ENCODE peak calls at places on chromosomes 13 and 19, in ten cellular contexts. W is GM06990, B is H1, K is thyroid gland, M is kidney, H is lung, O is bronchial epithelial cell, I is ascending aorta, V is colonic mucosa, C is esophagus squamous epithelium. X is an unnamed sample.

GRCh38 chr19:1883784-1884183 is 1.5 kb downstream of the ABHD17A start:
- DNase-seq in O (no peak), I (no peak), V (no peak), W (no peak), H (no peak), K (no peak), M (no peak), B (no peak), C (no peak), X (no peak)

GRCh38 chr19:42270346-42271044 is 1.4 kb downstream of the CIC start:
- DNase-seq in V (peak), B (no peak), M (peak), K (peak), W (peak), O (peak), I (peak), C (no peak), H (no peak), X (peak)

GRCh38 chr19:48466571-48467325 is 2.4 kb upstream of the CYTH2 start:
- DNase-seq in M (no peak), K (no peak), C (no peak), I (no peak), W (no peak), O (peak), B (no peak), V (no peak), H (no peak), X (peak)

GRCh38 chr13:60043262-60043661 is 120.5 kb downstream of the DIAPH3 start:
- DNase-seq in O (no peak), I (no peak), W (no peak), K (no peak), B (no peak), C (no peak), M (no peak), H (no peak), V (no peak), X (peak)

GRCh38 chr13:43377149-43377548 is 353.8 kb downstream of the DNAJC15 start:
- DNase-seq in C (no peak), K (no peak), B (no peak), W (no peak), H (no peak), M (no peak), V (no peak), O (no peak), I (no peak), X (peak)

GRCh38 chr13:112225429-112226090 is 150.6 kb upstream of the SPACA7 start:
- DNase-seq in K (no peak), M (no peak), I (no peak), B (no peak), V (no peak), H (no peak), O (no peak), C (no peak), W (no peak), X (no peak)

GRCh38 chr13:30690282-30691188 is 44.8 kb upstream of the ALOX5AP start:
- DNase-seq in O (peak), I (peak), B (no peak), M (peak), C (no peak), K (peak), W (peak), H (peak), V (peak), X (peak)

GRCh38 chr19:3979674-3980352 is 5.5 kb downstream of the EEF2 start:
- DNase-seq in M (no peak), I (no peak), K (no peak), O (no peak), C (no peak), W (no peak), V (no peak), B (no peak), H (no peak), X (no peak)

GRCh38 chr13:75549262-75550158 is at the start of gene UCHL3:
- DNase-seq in M (peak), I (peak), C (peak), O (peak), K (peak), B (peak), H (peak), V (peak), W (peak), X (peak)

GRCh38 chr13:102679449-102680132 is 15.3 kb downstream of the METTL21C start:
- DNase-seq in W (no peak), K (no peak), C (no peak), B (no peak), O (no peak), V (no peak), M (no peak), H (no peak), I (no peak), X (no peak)

GRCh38 chr19:43697295-43697694 is 18.6 kb upstream of the IRGC start:
- DNase-seq in K (no peak), I (no peak), B (no peak), W (no peak), M (no peak), H (no peak), C (no peak), V (no peak), O (no peak), X (no peak)

GRCh38 chr13:30362869-30363268 is 55.5 kb upstream of the KATNAL1 start:
- DNase-seq in C (no peak), B (no peak), W (no peak), I (no peak), O (no peak), V (no peak), K (no peak), M (no peak), H (no peak), X (peak)

GRCh38 chr19:34173145-34173956 is 1.0 kb downstream of the LSM14A start:
- DNase-seq in W (peak), K (peak), O (peak), B (peak), M (peak), H (peak), C (no peak), I (no peak), V (peak), X (peak)

GRCh38 chr13:35992964-35993363 is 138.2 kb downstream of the DCLK1 start:
- DNase-seq in W (no peak), C (no peak), V (no peak), K (no peak), M (no peak), B (no peak), H (no peak), I (no peak), O (no peak), X (no peak)

GRCh38 chr13:28526876-28527275 is 31.9 kb upstream of the FLT1 start:
- DNase-seq in I (no peak), W (no peak), O (no peak), M (no peak), V (no peak), B (no peak), H (no peak), C (no peak), K (no peak), X (no peak)

GRCh38 chr19:2546128-2547032 is 70.5 kb downstream of the GADD45B start:
- DNase-seq in H (peak), M (peak), I (peak), W (peak), B (no peak), V (peak), C (no peak), K (peak), O (no peak), X (no peak)

GRCh38 chr13:109900320-109900719 is 113.9 kb upstream of the IRS2 start:
- DNase-seq in B (no peak), W (no peak), M (no peak), H (no peak), O (no peak), K (no peak), V (no peak), C (no peak), I (no peak), X (no peak)

GRCh38 chr19:741506-742131 is 9.3 kb upstream of the MISP start:
- DNase-seq in O (no peak), W (no peak), M (no peak), B (peak), V (no peak), H (no peak), C (no peak), I (no peak), K (no peak), X (no peak)

GRCh38 chr13:112716461-112716820 is 26.6 kb downstream of the ATP11A start:
- DNase-seq in H (no peak), B (no peak), M (no peak), I (no peak), W (no peak), V (no peak), K (no peak), C (no peak), O (no peak), X (no peak)

GRCh38 chr13:63048648-63049047 is 1633.0 kb upstream of the PCDH20 start:
- DNase-seq in O (no peak), C (no peak), M (no peak), K (no peak), W (no peak), V (no peak), I (no peak), B (no peak), H (no peak), X (no peak)

GRCh38 chr13:50123862-50124535 is 108.8 kb downstream of the KCNRG start:
- DNase-seq in M (peak), W (no peak), B (peak), C (peak), K (peak), H (peak), V (peak), I (peak), O (peak), X (peak)

GRCh38 chr13:45416521-45417125 is 1.6 kb downstream of the SLC25A30 start:
- DNase-seq in H (no peak), W (peak), V (no peak), B (no peak), I (no peak), K (no peak), O (no peak), M (no peak), C (no peak), X (no peak)

GRCh38 chr19:43310221-43310620 is 40.9 kb upstream of the PSG9 start:
- DNase-seq in V (no peak), C (no peak), B (no peak), M (no peak), O (peak), H (no peak), I (no peak), W (no peak), K (no peak), X (no peak)

GRCh38 chr13:99496322-99497142 is 4.7 kb upstream of the TM9SF2 start:
- DNase-seq in O (peak), M (peak), C (peak), B (no peak), H (peak), I (peak), W (peak), V (peak), K (peak), X (peak)
- H3K4me3 ChIP-seq in O (peak), M (peak), C (peak), B (no peak), H (no peak), I (peak), W (peak), V (peak), K (no peak), X (peak)

GRCh38 chr13:70960841-70961443 is 852.7 kb upstream of the KLHL1 start:
- DNase-seq in C (no peak), H (no peak), I (no peak), M (no peak), V (no peak), B (no peak), W (no peak), K (no peak), O (peak), X (peak)
- TF ChIP-seq CTCF in C (no peak), H (peak), I (no peak), M (peak), V (peak), B (peak), W (peak), K (peak), O (peak), X (peak)

DNA sequence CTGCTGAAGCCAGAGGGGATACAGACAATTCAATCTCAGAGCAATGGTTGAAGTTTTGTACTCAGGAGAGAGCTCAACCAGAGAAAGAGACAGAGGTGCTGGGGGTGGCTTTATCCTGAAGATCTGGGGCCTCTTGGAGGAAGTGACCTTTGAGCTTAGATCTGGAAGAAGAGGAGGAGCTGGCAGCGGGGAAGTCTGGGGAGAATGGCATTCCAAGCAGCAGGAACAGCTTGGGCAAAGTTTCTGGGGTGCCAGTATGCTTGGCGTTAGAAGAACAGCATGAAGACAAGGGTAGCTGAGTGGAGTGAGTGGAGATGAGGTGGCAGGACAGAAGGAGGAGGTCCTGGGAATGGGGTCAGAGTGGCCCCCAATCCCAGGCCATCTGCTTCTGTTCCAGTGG is 11.3 kb downstream of the MAST3 start:
- DNase-seq in K (no peak), O (no peak), V (peak), B (no peak), I (no peak), C (no peak), M (no peak), W (no peak), H (no peak), X (no peak)
- H3K4me3 ChIP-seq in K (no peak), O (no peak), V (no peak), B (no peak), I (no peak), C (no peak), M (peak), W (no peak), H (no peak), X (no peak)

DNA sequence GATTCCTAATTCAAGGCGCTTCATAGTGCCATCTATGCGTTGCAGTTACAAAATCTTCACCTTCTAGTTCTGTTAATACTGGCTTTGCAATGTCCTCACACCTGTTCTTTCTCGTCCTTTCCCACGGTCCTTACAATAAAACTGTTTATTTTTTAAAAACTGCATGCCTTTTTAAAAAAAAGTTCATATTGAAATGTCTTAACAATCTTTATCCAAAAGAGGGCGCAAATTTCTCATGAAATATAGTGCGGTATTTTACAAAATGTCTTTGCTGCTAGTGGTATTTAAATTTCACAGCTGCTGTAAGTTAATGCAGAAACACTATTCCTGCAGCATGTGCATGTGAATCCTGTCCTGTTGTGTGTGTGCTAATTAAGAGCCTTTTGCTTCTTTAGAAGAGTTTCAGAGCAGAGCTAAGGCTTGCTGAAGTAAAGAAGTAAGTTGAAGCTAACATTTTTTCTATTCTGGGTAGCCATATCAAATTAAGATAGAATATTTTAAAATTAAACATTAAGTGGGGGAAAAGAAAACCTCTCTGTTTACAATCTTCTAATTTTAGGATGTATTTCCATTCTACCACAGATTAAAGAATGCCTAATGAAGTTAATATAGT is 15.8 kb upstream of the CLDN10 start:
- DNase-seq in H (no peak), V (no peak), C (no peak), K (no peak), M (no peak), I (no peak), O (peak), B (no peak), W (no peak), X (peak)
- TF ChIP-seq CTCF in H (no peak), V (peak), C (peak), K (peak), M (peak), I (peak), O (peak), B (no peak), W (peak), X (peak)

GRCh38 chr19:11737964-11738745 is 591 bp downstream of the ZNF823 start:
- DNase-seq in B (no peak), V (peak), O (no peak), W (peak), M (peak), I (no peak), H (peak), C (no peak), K (peak), X (peak)

GRCh38 chr19:11738746-11739620 is at the start of gene ZNF823:
- DNase-seq in K (peak), O (peak), I (peak), V (peak), M (peak), W (peak), B (peak), C (peak), H (peak), X (peak)

GRCh38 chr19:11735375-11735774 is 3.4 kb downstream of the ZNF823 start:
- DNase-seq in V (peak), I (no peak), C (no peak), M (no peak), O (peak), H (no peak), W (no peak), K (peak), B (no peak), X (no peak)

GRCh38 chr19:11736696-11737095 is 2.0 kb downstream of the ZNF823 start:
- DNase-seq in C (no peak), H (peak), M (peak), B (no peak), V (peak), I (no peak), O (peak), K (peak), W (peak), X (peak)
- H3K4me3 ChIP-seq in C (no peak), H (no peak), M (no peak), B (no peak), V (no peak), I (no peak), O (no peak), K (no peak), W (no peak), X (peak)

X was measured in foreskin fibroblast.